ENCODE peak calls at places on chromosome 22, in four cellular contexts. G is CD4-positive, alpha-beta memory T cell; M is K562; X is heart right ventricle. Q is an unnamed sample. For H3K4me1 and H3K27me3, the result is how much of the 10 kb centered on the place peaks cover.

GRCh38 chr22:33271390-33272161 is 213.4 kb upstream of the SYN3 start:
- DNase-seq in G (no peak), M (no peak), X (peak), Q (no peak)

GRCh38 chr22:40202225-40202944 is 24.7 kb downstream of the TNRC6B start:
- DNase-seq in G (no peak), M (peak), X (no peak), Q (no peak)

GRCh38 chr22:44972363-44973083 is 37.3 kb downstream of the PHF21B start:
- DNase-seq in G (no peak), M (no peak), X (no peak), Q (no peak)

GRCh38 chr22:20433191-20433590 is 4.4 kb downstream of the SCARF2 start:
- DNase-seq in G (no peak), M (no peak), X (no peak), Q (no peak)

GRCh38 chr22:31661851-31662667 is at the start of gene PISD:
- DNase-seq in G (peak), M (peak), X (peak), Q (peak)

GRCh38 chr22:21450858-21451331 is 16.3 kb upstream of the TMEM191C start:
- DNase-seq in G (no peak), M (no peak), X (peak), Q (peak)

GRCh38 chr22:43824724-43825485 is 12.8 kb upstream of the EFCAB6 start:
- DNase-seq in G (no peak), M (no peak), X (no peak), Q (no peak)

GRCh38 chr22:22800716-22801115 is 86.9 kb upstream of the IGLL5 start:
- DNase-seq in G (no peak), M (peak), X (no peak), Q (no peak)

DNA sequence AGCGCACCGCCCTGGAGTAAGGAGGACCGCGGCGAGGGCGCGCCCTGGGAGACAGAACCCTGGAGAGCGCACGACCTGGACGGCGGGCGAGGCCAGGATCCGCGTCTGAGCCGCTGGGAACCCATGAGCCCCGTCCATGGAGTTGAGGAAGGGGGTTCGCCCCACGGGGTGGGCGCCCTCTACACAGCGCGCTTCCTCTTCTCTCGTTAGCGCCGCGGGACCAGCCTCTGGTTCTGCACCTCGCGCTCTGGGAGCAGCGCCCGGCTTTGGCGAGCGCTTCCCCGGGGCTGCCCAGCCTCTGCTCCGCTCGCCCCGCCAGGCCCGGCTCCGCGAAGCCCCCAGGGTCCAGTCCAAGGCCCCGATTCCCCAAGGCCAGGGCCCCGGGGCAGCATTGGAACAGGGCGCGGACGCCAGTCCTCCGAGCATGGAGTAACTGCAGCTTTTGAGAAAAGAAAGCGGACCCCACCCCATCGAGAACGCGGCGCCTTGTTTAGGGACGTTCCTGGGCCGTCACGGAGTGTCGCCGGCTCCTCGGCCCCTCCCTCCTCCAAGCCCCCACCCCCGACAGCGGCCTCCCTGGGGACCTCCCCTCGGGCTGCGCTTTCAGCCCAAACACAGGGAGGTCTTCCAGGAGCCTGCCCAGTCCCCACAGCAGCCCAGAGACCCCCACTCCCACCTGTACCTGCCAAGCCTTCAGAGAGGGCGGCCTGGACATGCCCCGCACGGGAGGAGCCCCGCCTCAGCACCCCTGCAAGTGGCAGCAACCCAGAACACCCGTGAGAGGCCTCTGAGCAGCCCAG is 56.2 kb downstream of the BRD1 start:
- DNase-seq in G (no peak), M (no peak), X (no peak), Q (no peak)
- H3K4me3 ChIP-seq in G (no peak), M (no peak), X (no peak), Q (no peak)

GRCh38 chr22:38731703-38732161 is 24.1 kb downstream of the SUN2 start:
- DNase-seq in G (no peak), M (no peak), X (no peak), Q (no peak)
- H3K4me1 ChIP-seq in G (under half), M (under half), X (under half), Q (under half)

GRCh38 chr22:27174970-27175369 is 517.6 kb downstream of the MIAT start:
- DNase-seq in G (no peak), M (no peak), X (no peak), Q (no peak)

GRCh38 chr22:27175444-27175843 is 518.1 kb downstream of the MIAT start:
- DNase-seq in G (no peak), M (no peak), X (no peak), Q (no peak)

GRCh38 chr22:27171212-27171611 is 513.8 kb downstream of the MIAT start:
- DNase-seq in G (no peak), M (no peak), X (no peak), Q (no peak)

GRCh38 chr22:27175974-27176373 is 518.6 kb downstream of the MIAT start:
- DNase-seq in G (no peak), M (no peak), X (no peak), Q (no peak)

GRCh38 chr22:27173530-27173929 is 516.1 kb downstream of the MIAT start:
- DNase-seq in G (no peak), M (no peak), X (no peak), Q (no peak)
- H3K27me3 ChIP-seq in G (under half), M (under half), X (under half), Q (under half)

GRCh38 chr22:17997456-17997855 is 26.9 kb downstream of the MICAL3 start:
- DNase-seq in G (no peak), M (no peak), X (no peak), Q (no peak)
- H3K4me3 ChIP-seq in G (no peak), M (no peak), X (no peak), Q (no peak)

DNA sequence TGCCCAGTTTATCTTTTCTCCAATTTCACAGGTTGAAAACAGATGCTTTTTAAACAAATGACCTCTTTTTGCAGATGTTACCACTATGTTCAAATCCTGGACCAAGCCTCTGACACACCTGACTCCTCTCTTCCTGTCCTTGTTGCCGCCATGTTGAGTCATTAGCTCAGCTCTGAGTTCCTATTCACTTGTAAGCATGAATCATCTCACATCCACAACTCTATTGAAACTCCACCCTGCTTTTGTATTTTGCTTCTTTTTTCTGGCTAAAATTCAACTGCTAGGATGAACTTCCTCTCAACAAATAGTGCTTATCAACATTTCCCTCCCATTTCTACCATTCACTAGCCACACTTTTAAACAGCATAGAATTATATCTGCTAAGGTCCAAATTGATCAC is 4.1 kb downstream of the JOSD1 start:
- DNase-seq in G (no peak), M (no peak), X (peak), Q (no peak)
- H3K4me1 ChIP-seq in G (under half), M (under half), X (under half), Q (under half)

GRCh38 chr22:46060292-46061123 is 83.5 kb upstream of the WNT7B start:
- DNase-seq in G (no peak), M (no peak), X (no peak), Q (no peak)
- H3K27me3 ChIP-seq in G (under half), M (under half), X (under half), Q (under half)

GRCh38 chr22:38081941-38082828 is 1.8 kb downstream of the SLC16A8 start:
- DNase-seq in G (no peak), M (no peak), X (no peak), Q (no peak)

GRCh38 chr22:38080468-38080846 is 3.5 kb downstream of the SLC16A8 start:
- DNase-seq in G (no peak), M (no peak), X (no peak), Q (no peak)

GRCh38 chr22:38080847-38081635 is 2.9 kb downstream of the SLC16A8 start:
- DNase-seq in G (no peak), M (no peak), X (no peak), Q (peak)

GRCh38 chr22:38082986-38083710 is 836 bp downstream of the SLC16A8 start:
- DNase-seq in G (no peak), M (no peak), X (no peak), Q (no peak)

GRCh38 chr22:38081636-38081940 is 2.4 kb downstream of the SLC16A8 start:
- DNase-seq in G (no peak), M (no peak), X (no peak), Q (no peak)
- H3K4me3 ChIP-seq in G (no peak), M (no peak), X (peak), Q (peak)

Q was measured in BE2C.